ENCODE peak calls at places on chromosomes 11 and 22, in five cellular contexts. Y is thoracic aorta, M is SK-N-SH, B is cardiac muscle cell, G is kidney epithelial cell. A is an unnamed sample.
A peak's percentile ranks its signal among the peaks of the same experiment; 100 is the strongest.

GRCh38 chr11:36141161-36141560 is 148.1 kb downstream of the COMMD9 start:
- DNase-seq in Y (no peak), M (no peak), B (no peak), G (no peak), A (no peak)

GRCh38 chr11:126328938-126329643 is 25.2 kb downstream of the DCPS start:
- DNase-seq in Y (no peak), M (no peak), B (no peak), G (no peak), A (no peak)

GRCh38 chr11:128544625-128545024 is 42.7 kb downstream of the ETS1 start:
- DNase-seq in Y (no peak), M (no peak), B (peak; percentile 85), G (no peak), A (no peak)

GRCh38 chr11:46006418-46007070 is 84.1 kb downstream of the LARGE2 start:
- DNase-seq in Y (no peak), M (peak; percentile 65), B (peak; percentile 84), G (peak; percentile 28), A (no peak)

GRCh38 chr22:46777609-46777970 is 15.1 kb downstream of the TBC1D22A start:
- DNase-seq in Y (no peak), M (no peak), B (no peak), G (no peak), A (no peak)

GRCh38 chr22:30556388-30556787 is 9.8 kb upstream of the SEC14L6 start:
- DNase-seq in Y (no peak), M (peak; percentile 57), B (no peak), G (no peak), A (peak; percentile 64)

GRCh38 chr11:84993386-84993785 is 633.8 kb downstream of the DLG2 start:
- DNase-seq in Y (no peak), M (no peak), B (no peak), G (no peak), A (peak; percentile 87)

GRCh38 chr11:79113099-79113498 is 327.7 kb downstream of the TENM4 start:
- DNase-seq in Y (no peak), M (no peak), B (peak; percentile 83), G (no peak), A (no peak)

GRCh38 chr11:75380716-75381420 is 18.4 kb upstream of the RPS3 start:
- DNase-seq in Y (no peak), M (no peak), B (no peak), G (no peak), A (no peak)

GRCh38 chr11:86174101-86175046 is 70.2 kb upstream of the EED start:
- DNase-seq in Y (peak; percentile 88), M (peak; percentile 46), B (peak; percentile 98), G (peak; percentile 94), A (peak; percentile 31)

GRCh38 chr11:13054278-13054677 is 45.2 kb downstream of the RASSF10 start:
- DNase-seq in Y (no peak), M (no peak), B (no peak), G (no peak), A (no peak)

GRCh38 chr11:116263020-116263419 is 509.8 kb downstream of the BUD13 start:
- DNase-seq in Y (no peak), M (no peak), B (no peak), G (no peak), A (no peak)

GRCh38 chr22:26097840-26098239 is 71.4 kb upstream of the SEZ6L start:
- DNase-seq in Y (no peak), M (no peak), B (no peak), G (no peak), A (no peak)

GRCh38 chr11:36069576-36070214 is 125.8 kb downstream of the LDLRAD3 start:
- DNase-seq in Y (no peak), M (peak; percentile 18), B (no peak), G (no peak), A (peak; percentile 82)

GRCh38 chr22:38218661-38219331 is 17.0 kb downstream of the MAFF start:
- DNase-seq in Y (peak; percentile 43), M (no peak), B (peak; percentile 95), G (peak; percentile 87), A (peak; percentile 91)

GRCh38 chr11:125514336-125515101 is 18.5 kb upstream of the FEZ1 start:
- DNase-seq in Y (no peak), M (peak; percentile 32), B (peak; percentile 94), G (peak; percentile 56), A (no peak)

GRCh38 chr22:30717331-30717921 is 22.8 kb downstream of the OSBP2 start:
- DNase-seq in Y (no peak), M (no peak), B (peak; percentile 26), G (peak; percentile 53), A (no peak)

GRCh38 chr22:29992341-29993275 is 87.7 kb upstream of the HORMAD2 start:
- DNase-seq in Y (no peak), M (no peak), B (no peak), G (no peak), A (no peak)

GRCh38 chr22:30860176-30861105 is 108.1 kb downstream of the MORC2 start:
- DNase-seq in Y (no peak), M (peak; percentile 32), B (no peak), G (no peak), A (peak; percentile 39)

GRCh38 chr11:93532285-93532789 is 10.9 kb downstream of the SMCO4 start:
- DNase-seq in Y (no peak), M (no peak), B (peak; percentile 19), G (no peak), A (no peak)

GRCh38 chr11:121521145-121522042 is 68.6 kb upstream of the SORL1-AS1 start:
- DNase-seq in Y (no peak), M (no peak), B (no peak), G (no peak), A (no peak)

GRCh38 chr11:58675344-58676155 is 53.1 kb downstream of the CNTF start:
- DNase-seq in Y (peak; percentile 5), M (peak; percentile 65), B (peak; percentile 71), G (no peak), A (peak; percentile 92)

GRCh38 chr22:50002791-50003190 is 9.8 kb downstream of the IL17REL start:
- DNase-seq in Y (no peak), M (no peak), B (peak; percentile 18), G (no peak), A (no peak)

GRCh38 chr11:130804306-130805077 is 111.8 kb downstream of the SNX19 start:
- DNase-seq in Y (no peak), M (no peak), B (no peak), G (no peak), A (no peak)

GRCh38 chr22:35409783-35410662 is 10.1 kb downstream of the MCM5 start:
- DNase-seq in Y (no peak), M (no peak), B (peak; percentile 34), G (no peak), A (no peak)

GRCh38 chr11:70064726-70065317 is 13.3 kb upstream of the ANO1 start:
- DNase-seq in Y (no peak), M (no peak), B (no peak), G (no peak), A (no peak)

GRCh38 chr11:130473795-130474377 is 25.4 kb downstream of the ADAMTS15 start:
- DNase-seq in Y (no peak), M (no peak), B (no peak), G (no peak), A (no peak)

GRCh38 chr22:23154461-23154860 is 9.2 kb downstream of the RAB36 start:
- DNase-seq in Y (no peak), M (no peak), B (no peak), G (no peak), A (no peak)

GRCh38 chr11:86674965-86675364 is 2.5 kb upstream of the ME3 start:
- DNase-seq in Y (no peak), M (no peak), B (no peak), G (no peak), A (no peak)

GRCh38 chr22:20316844-20317401 is 2.9 kb downstream of the DGCR6L start:
- DNase-seq in Y (no peak), M (no peak), B (no peak), G (no peak), A (peak; percentile 33)

GRCh38 chr22:50577987-50578775 is at the start of gene CPT1B:
- DNase-seq in Y (no peak), M (no peak), B (peak; percentile 42), G (no peak), A (no peak)

GRCh38 chr11:71131861-71132260 is 120.5 kb downstream of the SHANK2 start:
- DNase-seq in Y (no peak), M (no peak), B (no peak), G (no peak), A (peak; percentile 79)

GRCh38 chr11:64696045-64696444 is 27.0 kb downstream of the NRXN2 start:
- DNase-seq in Y (no peak), M (peak; percentile 38), B (no peak), G (no peak), A (no peak)

GRCh38 chr11:64694026-64694755 is 28.8 kb downstream of the NRXN2 start:
- DNase-seq in Y (no peak), M (peak; percentile 48), B (no peak), G (no peak), A (no peak)

GRCh38 chr11:64695548-64695947 is 27.4 kb downstream of the NRXN2 start:
- DNase-seq in Y (no peak), M (no peak), B (no peak), G (no peak), A (no peak)

GRCh38 chr11:64692764-64693331 is 30.1 kb downstream of the NRXN2 start:
- DNase-seq in Y (no peak), M (no peak), B (no peak), G (no peak), A (no peak)

DNA sequence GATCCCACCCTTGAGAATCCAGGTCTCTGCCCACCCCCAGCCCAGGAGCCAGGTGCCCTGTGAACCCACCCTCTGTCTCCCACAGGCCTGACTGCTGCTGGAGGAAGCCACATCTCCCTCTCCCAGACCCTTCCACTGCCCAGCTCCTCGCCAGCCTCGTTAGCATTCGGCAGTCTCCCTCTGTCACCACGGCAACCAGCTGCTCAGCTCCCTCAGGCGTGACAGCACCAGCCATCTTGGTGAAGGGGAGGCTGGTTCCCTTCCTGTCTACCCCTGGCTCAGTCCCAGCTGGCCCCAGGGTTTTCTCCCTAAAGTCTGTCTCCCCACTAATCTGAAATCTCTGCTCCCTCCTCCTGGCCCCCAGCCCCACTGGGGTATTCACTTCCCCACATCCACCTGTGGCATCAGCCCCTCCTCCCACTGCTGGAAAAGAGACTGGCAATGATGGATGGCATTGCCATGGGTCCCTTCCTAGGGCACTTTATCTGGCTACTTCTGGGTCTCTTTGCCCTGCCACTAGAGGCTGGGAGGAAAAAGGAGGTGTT is 28.1 kb downstream of the NRXN2 start:
- DNase-seq in Y (no peak), M (peak; percentile 90), B (no peak), G (peak; percentile 28), A (peak; percentile 75)
- H3K27me3 ChIP-seq in Y (no peaks in the 10 kb centered on the region), M (peaks cover 36% of the 10 kb centered on the region), B (peaks cover 58% of the 10 kb centered on the region), G (peaks cover 41% of the 10 kb centered on the region), A (peaks cover 44% of the 10 kb centered on the region)

DNA sequence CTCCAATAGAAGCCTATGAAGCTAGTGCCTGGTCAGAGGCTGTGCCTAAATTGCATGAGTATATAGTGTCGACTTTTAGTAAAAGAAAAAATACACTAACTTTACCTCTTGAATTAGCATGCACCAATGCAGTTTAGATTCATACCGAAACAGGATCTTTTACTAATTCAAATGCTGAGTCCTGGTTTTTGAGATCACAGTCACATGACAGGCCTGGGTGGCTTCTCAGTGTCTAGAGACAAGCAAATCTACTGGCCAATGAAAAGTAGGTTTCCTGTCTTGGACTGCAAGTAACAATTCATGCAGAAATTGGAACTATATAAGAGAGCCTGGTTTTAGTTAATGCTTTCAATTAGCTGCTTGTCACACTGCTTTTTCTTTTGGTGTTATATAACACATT is 7.2 kb downstream of the ARHGEF12 start:
- DNase-seq in Y (no peak), M (no peak), B (no peak), G (no peak), A (no peak)
- H3K4me3 ChIP-seq in Y (no peak overlapping the region), M (no peak overlapping the region), B (no peak overlapping the region), G (no peak overlapping the region), A (no peak overlapping the region)

GRCh38 chr11:3221408-3222002 is 2.9 kb upstream of the MRGPRG start:
- DNase-seq in Y (no peak), M (peak; percentile 52), B (no peak), G (no peak), A (no peak)
- H3K27me3 ChIP-seq in Y (no peaks in the 10 kb centered on the region), M (no peaks in the 10 kb centered on the region), B (peaks cover 9% of the 10 kb centered on the region), G (peaks cover 49% of the 10 kb centered on the region), A (peaks cover 9% of the 10 kb centered on the region)

GRCh38 chr11:132942611-132943324 is 589.5 kb downstream of the OPCML start:
- DNase-seq in Y (no peak), M (peak; percentile 49), B (no peak), G (no peak), A (peak; percentile 82)
- H3K4me3 ChIP-seq in Y (no peak overlapping the region), M (peak overlapping the region; percentile 44), B (peak overlapping the region; percentile 37), G (no peak overlapping the region), A (peak overlapping the region; percentile 80)